ENCODE peak calls at places on chromosomes 6 and 20, in four cellular contexts. One of them, this sample, is unnamed. For H3K36me3, the result is how much of the 10 kb centered on the place peaks cover.

GRCh38 chr6:9623985-9624384 is 790.9 kb downstream of the TFAP2A start:
- DNase-seq in endothelial cell of umbilical vein: peak
- DNase-seq in esophagus squamous epithelium: no peak
- DNase-seq in adrenal gland: no peak
- DNase-seq in this sample: no peak

GRCh38 chr20:60132162-60132826 is 174.1 kb downstream of the CDH26 start:
- DNase-seq in endothelial cell of umbilical vein: no peak
- DNase-seq in esophagus squamous epithelium: no peak
- DNase-seq in adrenal gland: no peak
- DNase-seq in this sample: no peak

GRCh38 chr6:135170238-135170637 is 10.9 kb upstream of the MYB start:
- DNase-seq in endothelial cell of umbilical vein: no peak
- DNase-seq in esophagus squamous epithelium: no peak
- DNase-seq in adrenal gland: no peak
- DNase-seq in this sample: no peak

GRCh38 chr6:44527191-44527960 is 139.9 kb downstream of the CDC5L start:
- DNase-seq in endothelial cell of umbilical vein: no peak
- DNase-seq in esophagus squamous epithelium: no peak
- DNase-seq in adrenal gland: no peak
- DNase-seq in this sample: no peak

GRCh38 chr6:157107571-157107914 is 215.8 kb downstream of the TMEM242 start:
- DNase-seq in endothelial cell of umbilical vein: no peak
- DNase-seq in esophagus squamous epithelium: no peak
- DNase-seq in adrenal gland: no peak
- DNase-seq in this sample: no peak

GRCh38 chr6:140379919-140380318 is 1005.5 kb upstream of the CITED2 start:
- DNase-seq in endothelial cell of umbilical vein: no peak
- DNase-seq in esophagus squamous epithelium: no peak
- DNase-seq in adrenal gland: no peak
- DNase-seq in this sample: no peak

GRCh38 chr6:87905101-87905517 is 142.5 kb upstream of the SPACA1 start:
- DNase-seq in endothelial cell of umbilical vein: no peak
- DNase-seq in esophagus squamous epithelium: no peak
- DNase-seq in adrenal gland: no peak
- DNase-seq in this sample: no peak

GRCh38 chr6:41917528-41917927 is 3.4 kb downstream of the MED20 start:
- DNase-seq in endothelial cell of umbilical vein: peak
- DNase-seq in esophagus squamous epithelium: no peak
- DNase-seq in adrenal gland: peak
- DNase-seq in this sample: peak

GRCh38 chr20:6014017-6014416 is 39.8 kb downstream of the LRRN4 start:
- DNase-seq in endothelial cell of umbilical vein: no peak
- DNase-seq in esophagus squamous epithelium: no peak
- DNase-seq in adrenal gland: no peak
- DNase-seq in this sample: no peak

GRCh38 chr6:142845624-142846458 is 99.1 kb downstream of the HIVEP2 start:
- DNase-seq in endothelial cell of umbilical vein: peak
- DNase-seq in esophagus squamous epithelium: no peak
- DNase-seq in adrenal gland: peak
- DNase-seq in this sample: peak

GRCh38 chr6:90025418-90026089 is 131.3 kb downstream of the GJA10 start:
- DNase-seq in endothelial cell of umbilical vein: no peak
- DNase-seq in esophagus squamous epithelium: no peak
- DNase-seq in adrenal gland: peak
- DNase-seq in this sample: peak

GRCh38 chr6:28443112-28443773 is at the start of gene ZSCAN23:
- DNase-seq in endothelial cell of umbilical vein: peak
- DNase-seq in esophagus squamous epithelium: peak
- DNase-seq in adrenal gland: peak
- DNase-seq in this sample: peak

GRCh38 chr6:79034865-79035264 is 43.2 kb downstream of the PHIP start:
- DNase-seq in endothelial cell of umbilical vein: no peak
- DNase-seq in esophagus squamous epithelium: no peak
- DNase-seq in adrenal gland: no peak
- DNase-seq in this sample: no peak

GRCh38 chr20:59068534-59068933 is 25.9 kb upstream of the PRELID3B start:
- DNase-seq in endothelial cell of umbilical vein: no peak
- DNase-seq in esophagus squamous epithelium: no peak
- DNase-seq in adrenal gland: no peak
- DNase-seq in this sample: no peak

GRCh38 chr20:30376767-30377658 is 880.5 kb upstream of the DEFB115 start:
- DNase-seq in endothelial cell of umbilical vein: peak
- DNase-seq in esophagus squamous epithelium: no peak
- DNase-seq in adrenal gland: peak
- DNase-seq in this sample: peak

GRCh38 chr6:9933674-9934073 is 481.2 kb downstream of the TFAP2A start:
- DNase-seq in endothelial cell of umbilical vein: no peak
- DNase-seq in esophagus squamous epithelium: no peak
- DNase-seq in adrenal gland: no peak
- DNase-seq in this sample: no peak

DNA sequence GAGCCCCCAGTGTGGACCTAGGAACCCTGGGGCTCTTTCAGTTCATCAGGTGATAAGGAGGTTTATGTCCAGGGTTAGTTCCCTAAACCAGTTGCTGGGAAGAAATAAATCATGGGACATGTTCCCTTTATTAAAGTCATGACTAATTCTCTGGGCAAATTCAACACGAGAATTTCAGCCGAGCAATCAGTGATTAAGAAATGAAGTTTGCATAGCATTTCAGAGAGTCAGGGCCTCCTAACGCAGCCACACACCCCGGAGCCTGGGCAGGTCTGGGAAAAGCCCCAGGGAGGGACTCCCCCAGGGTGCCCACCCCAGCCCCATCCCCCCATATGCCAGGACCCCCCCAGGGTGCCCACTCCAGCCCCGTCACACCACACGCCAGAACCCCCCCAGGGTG is 20.1 kb downstream of the SLCO4A1 start:
- DNase-seq in endothelial cell of umbilical vein: no peak
- DNase-seq in esophagus squamous epithelium: no peak
- DNase-seq in adrenal gland: no peak
- DNase-seq in this sample: no peak
- H3K36me3 ChIP-seq in endothelial cell of umbilical vein: under half
- H3K36me3 ChIP-seq in esophagus squamous epithelium: under half
- H3K36me3 ChIP-seq in adrenal gland: under half
- H3K36me3 ChIP-seq in this sample: under half

DNA sequence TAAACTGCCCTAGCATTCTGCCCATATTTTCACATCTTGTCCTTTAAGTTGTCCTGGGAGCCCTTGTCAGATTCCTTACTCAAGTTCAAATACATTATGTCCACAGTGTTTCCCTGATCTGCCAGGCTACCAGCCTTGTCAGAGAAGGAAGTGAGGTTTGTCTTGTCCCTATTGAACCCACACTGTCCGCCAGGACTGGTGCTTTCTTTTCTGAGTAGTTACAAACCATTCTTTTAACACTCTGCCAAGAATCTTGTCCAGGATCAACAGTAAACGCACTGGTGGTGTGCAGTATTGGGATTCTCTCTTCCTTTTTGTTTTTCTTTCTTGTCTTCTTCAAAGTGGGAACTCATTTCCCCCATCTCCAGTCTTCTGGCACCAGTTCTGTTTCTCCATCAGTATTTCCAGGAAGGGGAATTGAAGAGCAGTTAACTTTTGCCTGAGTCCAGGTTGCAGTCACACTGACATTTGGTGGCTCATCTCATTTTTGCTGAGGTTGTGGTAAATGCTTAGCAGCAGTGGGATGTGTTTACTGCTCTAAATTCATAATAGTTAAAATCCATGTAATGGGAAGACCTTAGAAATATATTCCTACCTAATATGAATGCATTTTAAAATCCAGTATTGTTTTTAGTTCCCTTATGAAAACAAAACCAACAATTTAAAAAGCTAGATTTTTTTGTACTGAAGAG is 295.4 kb downstream of the PRL start:
- DNase-seq in endothelial cell of umbilical vein: peak
- DNase-seq in esophagus squamous epithelium: no peak
- DNase-seq in adrenal gland: no peak
- DNase-seq in this sample: no peak
- H3K36me3 ChIP-seq in endothelial cell of umbilical vein: under half
- H3K36me3 ChIP-seq in esophagus squamous epithelium: under half
- H3K36me3 ChIP-seq in adrenal gland: under half
- H3K36me3 ChIP-seq in this sample: under half

GRCh38 chr20:47661714-47662113 is 123.6 kb downstream of the SULF2 start:
- DNase-seq in endothelial cell of umbilical vein: no peak
- DNase-seq in esophagus squamous epithelium: no peak
- DNase-seq in adrenal gland: no peak
- DNase-seq in this sample: no peak

GRCh38 chr20:47660602-47660905 is 124.7 kb downstream of the SULF2 start:
- DNase-seq in endothelial cell of umbilical vein: no peak
- DNase-seq in esophagus squamous epithelium: no peak
- DNase-seq in adrenal gland: no peak
- DNase-seq in this sample: no peak

GRCh38 chr20:47662483-47663353 is 122.6 kb downstream of the SULF2 start:
- DNase-seq in endothelial cell of umbilical vein: peak
- DNase-seq in esophagus squamous epithelium: no peak
- DNase-seq in adrenal gland: no peak
- DNase-seq in this sample: no peak

GRCh38 chr20:47659904-47660601 is 125.2 kb downstream of the SULF2 start:
- DNase-seq in endothelial cell of umbilical vein: no peak
- DNase-seq in esophagus squamous epithelium: no peak
- DNase-seq in adrenal gland: no peak
- DNase-seq in this sample: no peak

DNA sequence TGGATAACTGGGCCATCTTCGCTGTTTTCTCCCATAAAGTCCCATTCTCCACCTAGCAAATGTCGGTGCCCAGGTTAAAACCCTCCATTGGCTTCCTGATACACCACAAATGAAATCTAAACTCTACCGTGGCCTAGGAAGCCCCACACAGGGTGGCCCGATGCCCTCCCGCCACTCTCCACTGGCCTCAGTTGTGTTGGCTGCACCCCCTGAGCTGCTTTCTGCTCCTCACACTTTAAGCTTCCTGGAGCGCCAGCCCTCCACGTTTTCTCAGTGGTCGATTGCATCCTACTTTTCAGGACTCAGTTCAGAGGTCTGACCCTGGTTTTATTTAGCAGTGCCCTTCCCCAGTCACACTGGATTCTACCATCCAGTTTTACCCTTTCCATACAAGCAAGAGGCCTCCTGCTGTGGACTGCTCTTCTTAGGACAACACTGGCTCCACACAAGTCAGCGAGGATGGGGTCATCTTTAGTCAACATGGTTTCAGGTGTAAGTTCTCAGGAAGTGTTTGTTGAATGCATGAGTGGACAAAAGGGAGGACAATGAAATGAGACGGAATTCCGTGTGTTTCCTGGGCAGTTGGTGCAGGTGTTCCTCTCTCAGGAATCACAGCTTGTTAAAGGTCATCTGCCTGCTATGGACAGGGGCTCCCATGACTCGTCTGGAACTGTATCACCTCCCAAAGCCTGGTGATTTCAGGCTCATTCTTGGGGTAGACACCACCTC is 124.1 kb downstream of the SULF2 start:
- DNase-seq in endothelial cell of umbilical vein: no peak
- DNase-seq in esophagus squamous epithelium: no peak
- DNase-seq in adrenal gland: no peak
- DNase-seq in this sample: no peak
- H3K36me3 ChIP-seq in endothelial cell of umbilical vein: under half
- H3K36me3 ChIP-seq in esophagus squamous epithelium: half or more
- H3K36me3 ChIP-seq in adrenal gland: under half
- H3K36me3 ChIP-seq in this sample: under half

DNA sequence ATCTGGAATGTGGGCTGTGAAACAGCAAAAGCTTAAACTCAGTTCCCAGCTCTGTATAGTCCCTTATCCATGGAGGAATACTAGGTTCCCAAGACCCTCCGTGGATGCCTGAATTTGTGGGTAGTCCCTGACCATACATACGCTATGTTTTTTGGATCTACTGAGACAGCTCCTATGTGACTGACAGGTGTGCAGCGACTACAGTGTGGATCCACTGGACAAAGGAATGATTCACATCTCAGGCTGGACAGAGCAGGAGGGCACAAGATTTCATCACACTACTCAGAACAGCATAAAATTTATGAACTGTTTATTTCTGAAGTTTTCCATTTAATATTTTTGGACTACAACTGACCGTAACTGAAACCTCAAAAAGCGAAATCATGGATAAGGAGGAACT is 125.3 kb downstream of the MAP7 start:
- DNase-seq in endothelial cell of umbilical vein: no peak
- DNase-seq in esophagus squamous epithelium: no peak
- DNase-seq in adrenal gland: no peak
- DNase-seq in this sample: no peak
- H3K36me3 ChIP-seq in endothelial cell of umbilical vein: under half
- H3K36me3 ChIP-seq in esophagus squamous epithelium: under half
- H3K36me3 ChIP-seq in adrenal gland: under half
- H3K36me3 ChIP-seq in this sample: under half

GRCh38 chr6:33784787-33785186 is 4.1 kb downstream of the LEMD2 start:
- DNase-seq in endothelial cell of umbilical vein: no peak
- DNase-seq in esophagus squamous epithelium: no peak
- DNase-seq in adrenal gland: no peak
- DNase-seq in this sample: no peak
- H3K36me3 ChIP-seq in endothelial cell of umbilical vein: under half
- H3K36me3 ChIP-seq in esophagus squamous epithelium: half or more
- H3K36me3 ChIP-seq in adrenal gland: under half
- H3K36me3 ChIP-seq in this sample: under half